ENCODE peak calls at places on chromosomes 1 and 21, in four cellular contexts. N is IMR-90, M is H9, P is mesendoderm. E is an unnamed sample.

GRCh38 chr1:170221031-170221430 is 75.3 kb downstream of the NTMT2 start:
- DNase-seq in N (no peak), M (no peak), P (no peak), E (no peak)

GRCh38 chr1:101235696-101236545 is 898 bp upstream of the S1PR1 start:
- DNase-seq in N (peak; percentile 37), M (peak; percentile 66), P (peak; percentile 67), E (peak; percentile 71)

GRCh38 chr1:220825819-220826551 is 39.3 kb downstream of the MTARC1 start:
- DNase-seq in N (no peak), M (no peak), P (no peak), E (no peak)

GRCh38 chr1:155082301-155082940 is 3.8 kb downstream of the EFNA3 start:
- DNase-seq in N (no peak), M (no peak), P (no peak), E (peak; percentile 60)

GRCh38 chr21:44874497-44875331 is 1.2 kb upstream of the PTTG1IP start:
- DNase-seq in N (no peak), M (no peak), P (peak; percentile 33), E (peak; percentile 73)

GRCh38 chr1:6466023-6466422 is at the start of gene TNFRSF25:
- DNase-seq in N (no peak), M (peak; percentile 77), P (peak; percentile 63), E (peak; percentile 83)

GRCh38 chr1:230808268-230808872 is 60.0 kb downstream of the C1orf198 start:
- DNase-seq in N (no peak), M (no peak), P (no peak), E (peak; percentile 4)

GRCh38 chr1:166603296-166603695 is 236.0 kb upstream of the POGK start:
- DNase-seq in N (no peak), M (no peak), P (no peak), E (no peak)

GRCh38 chr1:9600861-9601834 is 12.4 kb downstream of the TMEM201 start:
- DNase-seq in N (no peak), M (no peak), P (no peak), E (no peak)

GRCh38 chr1:233487415-233487814 is 126.5 kb upstream of the KCNK1 start:
- DNase-seq in N (no peak), M (no peak), P (no peak), E (no peak)

GRCh38 chr1:207904377-207904902 is 6.5 kb downstream of the CD34 start:
- DNase-seq in N (no peak), M (no peak), P (no peak), E (no peak)

GRCh38 chr1:189752461-189752860 is 725.2 kb downstream of the BRINP3 start:
- DNase-seq in N (peak; percentile 80), M (no peak), P (no peak), E (no peak)

GRCh38 chr1:155499953-155500621 is 62.5 kb downstream of the ASH1L start:
- DNase-seq in N (no peak), M (no peak), P (peak; percentile 5), E (no peak)

GRCh38 chr1:183270541-183271141 is 84.6 kb downstream of the LAMC2 start:
- DNase-seq in N (peak; percentile 96), M (no peak), P (no peak), E (no peak)

GRCh38 chr21:42039470-42039901 is 29.3 kb upstream of the ZBTB21 start:
- DNase-seq in N (peak; percentile 85), M (no peak), P (no peak), E (no peak)

GRCh38 chr1:8552820-8553397 is 235.0 kb downstream of the SLC45A1 start:
- DNase-seq in N (no peak), M (no peak), P (no peak), E (no peak)

GRCh38 chr1:244165701-244166100 is 114.6 kb downstream of the ZBTB18 start:
- DNase-seq in N (peak; percentile 37), M (no peak), P (no peak), E (no peak)

GRCh38 chr1:161054805-161055204 is 9.0 kb upstream of the USF1 start:
- DNase-seq in N (no peak), M (no peak), P (no peak), E (no peak)

GRCh38 chr21:44413566-44414290 is 41.6 kb upstream of the LRRC3 start:
- DNase-seq in N (no peak), M (peak; percentile 22), P (no peak), E (no peak)

GRCh38 chr1:96722161-96722908 is 751 bp downstream of the PTBP2 start:
- DNase-seq in N (peak; percentile 54), M (peak; percentile 58), P (peak; percentile 75), E (peak; percentile 81)

GRCh38 chr21:26769613-26770188 is 75.5 kb downstream of the ADAMTS1 start:
- DNase-seq in N (peak; percentile 73), M (no peak), P (peak; percentile 33), E (no peak)

GRCh38 chr1:201882665-201883132 is 6.0 kb upstream of the SHISA4 start:
- DNase-seq in N (peak; percentile 87), M (no peak), P (peak; percentile 87), E (no peak)

GRCh38 chr1:163824006-163824405 is 502.3 kb downstream of the NUF2 start:
- DNase-seq in N (peak; percentile 43), M (no peak), P (no peak), E (no peak)

GRCh38 chr1:167518331-167518700 is at the start of gene CD247:
- DNase-seq in N (no peak), M (no peak), P (no peak), E (peak; percentile 41)

GRCh38 chr21:34576043-34576466 is 38.9 kb downstream of the RCAN1 start:
- DNase-seq in N (peak; percentile 60), M (no peak), P (no peak), E (no peak)

GRCh38 chr1:211703812-211704566 is 28.6 kb upstream of the NEK2 start:
- DNase-seq in N (no peak), M (no peak), P (no peak), E (no peak)

GRCh38 chr1:211705439-211706205 is 30.2 kb upstream of the NEK2 start:
- DNase-seq in N (peak; percentile 25), M (no peak), P (peak; percentile 4), E (no peak)

GRCh38 chr1:211708006-211708405 is 32.6 kb upstream of the NEK2 start:
- DNase-seq in N (peak; percentile 18), M (no peak), P (no peak), E (no peak)

GRCh38 chr1:211701733-211702132 is 26.3 kb upstream of the NEK2 start:
- DNase-seq in N (no peak), M (no peak), P (no peak), E (no peak)

GRCh38 chr1:211704567-211704942 is 29.1 kb upstream of the NEK2 start:
- DNase-seq in N (no peak), M (no peak), P (no peak), E (no peak)
- H3K27ac ChIP-seq in N (no peak overlapping the region), M (no peak overlapping the region), P (no peak overlapping the region), E (no peak overlapping the region)

GRCh38 chr1:46476673-46477072 is 13.0 kb upstream of the DMBX1 start:
- DNase-seq in N (no peak), M (no peak), P (no peak), E (no peak)
- H3K56ac ChIP-seq in N (no peak overlapping the region), M (no peak overlapping the region), P (no peak overlapping the region), E (no peak overlapping the region)

GRCh38 chr1:109263234-109263596 is 13.9 kb downstream of the CELSR2 start:
- DNase-seq in N (no peak), M (peak; percentile 65), P (no peak), E (no peak)
- H4K8ac ChIP-seq in N (no peak overlapping the region), M (no peak overlapping the region), P (no peak overlapping the region), E (peak overlapping the region; percentile 78)

GRCh38 chr1:27634166-27634981 is 611 bp downstream of the FGR start:
- DNase-seq in N (no peak), M (no peak), P (no peak), E (peak; percentile 67)

GRCh38 chr1:27635410-27636142 is 591 bp upstream of the FGR start:
- DNase-seq in N (no peak), M (no peak), P (no peak), E (no peak)

GRCh38 chr1:27633640-27634165 is 1.3 kb downstream of the FGR start:
- DNase-seq in N (no peak), M (no peak), P (no peak), E (no peak)

GRCh38 chr1:27633298-27633610 is 1.7 kb downstream of the FGR start:
- DNase-seq in N (no peak), M (no peak), P (no peak), E (no peak)

GRCh38 chr1:27634982-27635362 is at the start of gene FGR:
- DNase-seq in N (no peak), M (no peak), P (no peak), E (no peak)
- H3K27ac ChIP-seq in N (no peak within 1 kb of the TSS), M (no peak within 1 kb of the TSS), P (no peak within 1 kb of the TSS), E (no peak within 1 kb of the TSS)

DNA sequence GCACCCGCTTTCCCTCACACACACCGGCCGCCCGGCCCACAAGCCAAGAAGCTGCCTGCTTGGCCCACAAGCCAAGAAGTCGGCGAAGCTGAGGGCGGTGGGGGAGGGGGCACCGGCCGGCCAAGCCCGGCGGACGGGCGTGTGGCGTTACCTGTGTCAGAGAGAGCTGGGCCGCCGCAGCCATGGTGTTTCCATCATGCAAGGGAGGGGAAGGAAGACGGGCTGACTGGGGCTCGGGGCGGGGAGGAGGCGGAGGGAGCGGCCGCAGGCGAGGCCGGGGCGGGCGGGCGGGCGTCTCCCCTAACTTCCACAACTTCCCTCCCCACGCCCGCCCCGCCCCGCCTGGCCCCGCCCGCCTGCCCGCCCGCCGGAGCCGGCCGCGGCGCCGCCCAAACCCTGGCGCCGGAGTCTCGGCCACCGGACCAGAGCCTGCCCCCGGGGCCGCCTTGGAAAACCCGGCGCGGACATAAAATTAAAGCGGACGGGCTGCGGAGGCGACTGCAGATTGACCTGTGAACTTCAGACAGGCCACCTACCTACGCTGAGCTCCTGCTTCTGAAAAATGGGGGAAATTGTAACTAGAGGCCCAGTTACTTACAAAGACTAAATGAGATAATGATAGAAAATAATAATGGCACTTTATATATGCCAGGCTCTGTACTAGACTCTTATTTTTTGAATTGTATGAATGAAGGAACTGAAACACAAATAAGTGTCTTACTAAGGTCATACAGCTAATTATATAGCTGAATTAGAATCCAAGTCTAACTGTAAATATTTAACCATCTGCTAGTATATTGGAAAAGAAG is at the start of gene EPS15:
- DNase-seq in N (peak; percentile 67), M (peak; percentile 90), P (peak; percentile 89), E (no peak)
- H3K56ac ChIP-seq in N (peak within 1 kb of the TSS; percentile 39), M (no peak within 1 kb of the TSS), P (peak within 1 kb of the TSS; percentile 86), E (peak within 1 kb of the TSS; percentile 35)

DNA sequence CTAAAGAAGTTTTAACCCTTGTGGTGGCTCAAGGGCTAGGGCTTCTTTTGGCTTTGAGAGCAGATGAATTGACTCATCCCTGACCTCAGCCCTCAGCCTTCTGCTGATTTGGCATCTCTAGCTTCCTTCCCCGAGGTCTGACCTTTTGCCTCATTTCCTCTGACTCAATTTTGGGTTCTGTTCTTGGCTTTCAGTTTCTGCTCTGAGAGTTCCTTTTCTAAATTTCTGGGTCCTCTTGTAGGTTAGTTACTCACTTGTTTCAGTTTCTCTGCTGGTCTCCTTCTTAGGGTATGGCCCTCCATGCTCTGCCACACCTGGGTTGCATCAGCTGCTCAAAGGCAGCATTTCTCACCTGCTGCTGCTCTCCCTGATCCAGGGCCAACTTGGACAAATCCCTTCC is 19.4 kb downstream of the PDE4B start:
- DNase-seq in N (peak; percentile 95), M (no peak), P (peak; percentile 59), E (no peak)
- H4K8ac ChIP-seq in N (peak overlapping the region; percentile 33), M (no peak overlapping the region), P (no peak overlapping the region), E (no peak overlapping the region)

GRCh38 chr1:19885821-19886220 is 3.6 kb downstream of the OTUD3 start:
- DNase-seq in N (peak; percentile 38), M (no peak), P (no peak), E (no peak)
- H3K27ac ChIP-seq in N (no peak overlapping the region), M (no peak overlapping the region), P (no peak overlapping the region), E (no peak overlapping the region)

E was measured in H1.